ENCODE peak calls at places on chromosome 15, in eight cellular contexts. Z is brain microvascular endothelial cell, R is kidney, X is psoas muscle, P is fibroblast of pulmonary artery, J is glutamatergic neuron, S is fibroblast of mammary gland, W is HFFc6. B is an unnamed sample.
A peak's percentile ranks its signal among the peaks of the same experiment; 100 is the strongest.

GRCh38 chr15:89130194-89130593 is 41.9 kb downstream of the ABHD2 start:
- DNase-seq in Z (no peak), X (no peak), R (no peak), P (no peak), J (no peak), S (no peak), W (no peak), B (no peak)

GRCh38 chr15:92797168-92798052 is 102.7 kb upstream of the CHD2 start:
- DNase-seq in W (peak; percentile 80), S (peak; percentile 84), J (no peak), R (no peak), Z (peak; percentile 79), P (peak; percentile 91), X (no peak), B (peak; percentile 37)

GRCh38 chr15:101013151-101013550 is 94.0 kb downstream of the LRRK1 start:
- DNase-seq in P (no peak), R (no peak), S (no peak), W (no peak), X (no peak), Z (no peak), J (no peak), B (no peak)

GRCh38 chr15:41331833-41332787 is at the start of gene OIP5:
- DNase-seq in Z (peak; percentile 100), P (peak; percentile 100), J (peak; percentile 97), S (peak; percentile 100), R (peak; percentile 99), W (peak; percentile 100), X (peak; percentile 99), B (peak; percentile 95)

GRCh38 chr15:41001524-41001923 is 48.3 kb downstream of the CHAC1 start:
- DNase-seq in W (no peak), X (no peak), P (no peak), Z (no peak), R (no peak), J (no peak), S (no peak), B (peak; percentile 15)

GRCh38 chr15:84983711-84984110 is 2.1 kb downstream of the PDE8A start:
- DNase-seq in S (no peak), W (no peak), P (no peak), X (no peak), Z (no peak), R (no peak), J (no peak), B (no peak)

GRCh38 chr15:97483232-97483631 is 477.3 kb upstream of the ARRDC4 start:
- DNase-seq in R (no peak), Z (no peak), S (no peak), J (no peak), P (no peak), X (no peak), W (no peak), B (no peak)

GRCh38 chr15:32867313-32867626 is 149.5 kb downstream of the GREM1 start:
- DNase-seq in X (no peak), P (peak; percentile 77), Z (peak; percentile 84), J (no peak), R (no peak), S (peak; percentile 93), W (peak; percentile 74), B (no peak)

GRCh38 chr15:31459011-31459748 is 132.5 kb downstream of the KLF13 start:
- DNase-seq in W (no peak), P (no peak), Z (peak; percentile 60), R (no peak), J (no peak), X (no peak), S (peak; percentile 51), B (no peak)

GRCh38 chr15:41930221-41930866 is 36.5 kb upstream of the SPTBN5 start:
- DNase-seq in X (peak; percentile 76), J (no peak), R (peak; percentile 73), P (peak; percentile 94), S (peak; percentile 96), Z (peak; percentile 89), W (peak; percentile 97), B (no peak)

GRCh38 chr15:45729146-45729545 is 94.3 kb downstream of the SQOR start:
- DNase-seq in P (peak; percentile 11), S (peak; percentile 10), J (no peak), W (peak; percentile 55), X (no peak), Z (no peak), R (no peak), B (no peak)

GRCh38 chr15:84594617-84595290 is 6.1 kb upstream of the ZSCAN2 start:
- DNase-seq in Z (no peak), W (no peak), J (no peak), S (no peak), P (no peak), X (no peak), R (no peak), B (no peak)

GRCh38 chr15:84840741-84841429 is 23.7 kb downstream of the ALPK3 start:
- DNase-seq in X (peak; percentile 93), P (peak; percentile 76), R (peak; percentile 92), S (peak; percentile 42), Z (no peak), W (peak; percentile 50), J (no peak), B (no peak)

GRCh38 chr15:52292780-52293392 is 2.7 kb downstream of the MYO5C start:
- DNase-seq in J (no peak), X (no peak), W (no peak), P (no peak), S (no peak), Z (no peak), R (no peak), B (no peak)
- TF ChIP-seq CTCF in J (no peak), X (no peak), W (no peak), P (no peak), S (no peak), Z (no peak), R (no peak), B (no peak)

GRCh38 chr15:73994419-73994883 is at the start of gene PML:
- DNase-seq in Z (peak; percentile 97), X (peak; percentile 97), R (peak; percentile 98), J (peak; percentile 93), P (peak; percentile 94), W (peak; percentile 93), S (peak; percentile 92), B (peak; percentile 93)

GRCh38 chr15:73991726-73992593 is at the start of gene STOML1:
- DNase-seq in X (peak; percentile 97), P (peak; percentile 94), R (peak; percentile 97), Z (peak; percentile 82), J (peak; percentile 98), S (peak; percentile 90), W (peak; percentile 88), B (peak; percentile 99)

GRCh38 chr15:73993211-73993994 is 1.1 kb upstream of the PML start:
- DNase-seq in S (no peak), J (no peak), P (no peak), Z (no peak), X (no peak), W (no peak), R (no peak), B (no peak)

GRCh38 chr15:73991260-73991659 is 835 bp downstream of the STOML1 start:
- DNase-seq in S (peak; percentile 88), Z (no peak), J (no peak), R (peak; percentile 93), P (peak; percentile 84), W (no peak), X (peak; percentile 90), B (no peak)

DNA sequence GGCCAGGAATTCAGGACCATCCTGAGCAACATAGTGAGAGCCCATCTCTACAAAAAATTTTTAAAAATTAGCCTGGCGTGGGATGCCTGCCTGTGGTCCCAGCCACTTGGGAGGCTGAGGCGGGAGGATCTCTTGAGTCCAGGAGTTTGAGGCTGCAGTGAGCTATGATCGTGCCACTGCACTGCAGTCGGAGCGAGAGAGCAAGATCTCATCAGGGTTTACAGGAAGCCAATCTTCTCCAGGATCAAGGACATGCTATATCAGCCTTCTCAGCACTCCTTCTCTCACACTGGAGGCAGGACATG is 451 bp upstream of the STOML1 start:
- DNase-seq in R (no peak), Z (no peak), J (no peak), X (no peak), S (no peak), P (no peak), W (no peak), B (no peak)
- TF ChIP-seq CTCF in R (no peak), Z (no peak), J (no peak), X (no peak), S (no peak), P (no peak), W (peak; percentile 54), B (peak; percentile 1)

GRCh38 chr15:36880913-36881290 is 219.4 kb downstream of the MEIS2 start:
- DNase-seq in R (no peak), P (no peak), Z (no peak), W (no peak), J (no peak), X (no peak), S (no peak), B (no peak)

GRCh38 chr15:36882487-36883108 is 217.8 kb downstream of the MEIS2 start:
- DNase-seq in R (no peak), X (peak; percentile 28), W (no peak), Z (no peak), P (no peak), S (no peak), J (peak; percentile 22), B (peak; percentile 50)

GRCh38 chr15:36879568-36880225 is 220.7 kb downstream of the MEIS2 start:
- DNase-seq in P (no peak), J (no peak), X (no peak), W (no peak), Z (no peak), S (no peak), R (no peak), B (peak; percentile 50)

GRCh38 chr15:36878745-36879262 is 221.5 kb downstream of the MEIS2 start:
- DNase-seq in R (no peak), J (no peak), P (no peak), Z (no peak), X (peak; percentile 36), S (no peak), W (no peak), B (no peak)

GRCh38 chr15:36880226-36880912 is 220.0 kb downstream of the MEIS2 start:
- DNase-seq in P (no peak), S (no peak), X (peak; percentile 42), R (peak; percentile 78), W (no peak), Z (no peak), J (no peak), B (peak; percentile 61)
- TF ChIP-seq CTCF in P (no peak), S (no peak), X (no peak), R (no peak), W (no peak), Z (no peak), J (no peak), B (no peak)

DNA sequence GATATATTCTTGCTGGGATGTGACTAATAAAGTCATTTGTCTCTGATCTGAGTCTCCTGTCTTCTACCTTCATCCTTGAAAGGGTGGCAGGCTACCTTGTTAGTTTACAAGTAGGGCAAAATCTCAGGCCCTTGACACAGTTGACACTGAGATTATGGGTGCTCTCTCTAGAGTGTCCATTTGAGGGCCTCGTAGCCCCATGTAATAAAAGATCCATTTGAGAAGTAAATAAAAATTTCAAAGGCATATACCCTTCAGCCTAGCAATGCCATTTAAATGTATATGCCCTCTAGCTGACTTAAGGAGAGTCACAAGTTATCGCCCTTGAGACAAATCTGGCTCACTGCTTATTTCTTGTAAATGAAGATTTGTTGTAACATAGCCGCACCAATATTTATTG is 98.6 kb downstream of the TCF12 start:
- DNase-seq in Z (no peak), W (no peak), R (no peak), S (peak; percentile 33), X (no peak), P (peak; percentile 44), J (no peak), B (no peak)
- TF ChIP-seq CTCF in Z (peak; percentile 32), W (peak; percentile 58), R (no peak), S (peak; percentile 27), X (peak; percentile 8), P (peak; percentile 22), J (no peak), B (no peak)

GRCh38 chr15:43104426-43104825 is 1.4 kb downstream of the UBR1 start:
- DNase-seq in S (peak; percentile 10), Z (no peak), P (no peak), X (no peak), W (no peak), J (no peak), R (no peak), B (no peak)
- TF ChIP-seq CTCF in S (no peak), Z (no peak), P (no peak), X (no peak), W (no peak), J (no peak), R (no peak), B (no peak)

B was measured in nephron progenitor cell.